ENCODE peak calls at places on chromosomes 12 and 14, in four cellular contexts. S is H54; U is hypothalamus; A is activated CD4-positive, alpha-beta T cell treated with anti-CD3 and anti-CD28 coated beads, Interleukin-2, amount 10 ng/mL, durations not matched to agents 7 days and 5 days. R is an unnamed sample.
A peak's percentile ranks its signal among the peaks of the same experiment; 100 is the strongest.

GRCh38 chr14:44963775-44964380 is 1.9 kb downstream of the TOGARAM1 start:
- DNase-seq in S (no peak), U (peak; percentile 6), A (peak; percentile 7), R (no peak)

GRCh38 chr14:82385043-82385442 is 851.4 kb upstream of the SEL1L start:
- DNase-seq in S (no peak), U (no peak), A (no peak), R (no peak)

GRCh38 chr12:104604070-104604994 is 147.6 kb downstream of the CHST11 start:
- DNase-seq in S (peak; percentile 84), U (peak; percentile 22), A (peak; percentile 67), R (peak; percentile 96)

GRCh38 chr12:113519464-113520191 is 48.0 kb upstream of the LHX5 start:
- DNase-seq in S (no peak), U (no peak), A (no peak), R (no peak)

GRCh38 chr12:11743748-11744147 is 94.3 kb downstream of the ETV6 start:
- DNase-seq in S (no peak), U (no peak), A (no peak), R (no peak)

GRCh38 chr12:20486233-20486632 is 117.9 kb downstream of the PDE3A start:
- DNase-seq in S (no peak), U (no peak), A (no peak), R (no peak)

GRCh38 chr14:74836251-74836957 is 39.5 kb downstream of the PROX2 start:
- DNase-seq in S (no peak), U (no peak), A (no peak), R (no peak)

GRCh38 chr12:109461049-109461845 is 15.9 kb downstream of the KCTD10 start:
- DNase-seq in S (peak; percentile 62), U (no peak), A (no peak), R (no peak)

GRCh38 chr12:101490286-101490920 is 15.3 kb downstream of the SPIC start:
- DNase-seq in S (peak; percentile 10), U (no peak), A (peak; percentile 7), R (peak; percentile 24)

GRCh38 chr12:71768900-71769299 is 14.2 kb downstream of the RAB21 start:
- DNase-seq in S (no peak), U (no peak), A (no peak), R (no peak)

GRCh38 chr14:64937821-64938193 is 4.7 kb downstream of the GPX2 start:
- DNase-seq in S (no peak), U (no peak), A (no peak), R (no peak)

GRCh38 chr12:53956251-53956887 is 1.7 kb downstream of the HOXC12 start:
- DNase-seq in S (no peak), U (no peak), A (no peak), R (peak; percentile 58)

GRCh38 chr12:94304566-94305061 is 155.1 kb downstream of the CEP83 start:
- DNase-seq in S (no peak), U (no peak), A (no peak), R (no peak)

GRCh38 chr12:2628401-2628800 is 166.4 kb upstream of the FKBP4 start:
- DNase-seq in S (no peak), U (no peak), A (no peak), R (no peak)

GRCh38 chr14:36784541-36784940 is 122.9 kb downstream of the PAX9 start:
- DNase-seq in S (no peak), U (no peak), A (no peak), R (no peak)